ENCODE peak calls at places on chromosomes 3 and 15, in five cellular contexts. P, K, U, Z and H are unnamed samples.

GRCh38 chr3:52277071-52277964 is 1.1 kb downstream of the WDR82 start:
- DNase-seq in Z (peak), P (peak), U (peak), K (no peak), H (no peak)

GRCh38 chr15:71698752-71699151 is 111.6 kb upstream of the NR2E3 start:
- DNase-seq in Z (no peak), K (no peak), P (no peak), U (no peak), H (no peak)

GRCh38 chr15:89714775-89715174 is 24.2 kb downstream of the WDR93 start:
- DNase-seq in P (no peak), K (no peak), Z (no peak), U (no peak), H (no peak)

GRCh38 chr3:179731544-179731943 is 78.7 kb downstream of the USP13 start:
- DNase-seq in K (no peak), U (no peak), P (no peak), Z (no peak), H (no peak)

GRCh38 chr3:127100459-127101410 is 92.2 kb upstream of the PRR23E start:
- DNase-seq in U (no peak), K (no peak), P (no peak), Z (no peak), H (no peak)

GRCh38 chr3:55006277-55006676 is 78.4 kb upstream of the LRTM1 start:
- DNase-seq in Z (no peak), P (no peak), U (peak), K (no peak), H (no peak)

GRCh38 chr3:132443421-132443820 is 26.1 kb downstream of the DNAJC13 start:
- DNase-seq in P (no peak), K (no peak), U (no peak), Z (no peak), H (peak)

GRCh38 chr3:161171113-161171512 is 50.0 kb upstream of the NMD3 start:
- DNase-seq in U (peak), K (no peak), Z (no peak), P (no peak), H (no peak)

GRCh38 chr3:192570757-192571156 is 156.6 kb downstream of the FGF12 start:
- DNase-seq in U (no peak), P (no peak), Z (no peak), K (no peak), H (no peak)

GRCh38 chr3:197312431-197312830 is 14.0 kb upstream of the DLG1 start:
- DNase-seq in Z (no peak), P (no peak), K (no peak), U (no peak), H (no peak)

GRCh38 chr3:67461667-67462142 is 192.7 kb downstream of the SUCLG2 start:
- DNase-seq in U (peak), P (no peak), K (no peak), Z (no peak), H (no peak)

GRCh38 chr3:160374472-160374871 is 24.6 kb downstream of the IFT80 start:
- DNase-seq in K (no peak), U (no peak), P (no peak), Z (no peak), H (no peak)

GRCh38 chr3:132268956-132269355 is 48.3 kb upstream of the ACP3 start:
- DNase-seq in U (peak), Z (peak), P (peak), K (no peak), H (peak)

GRCh38 chr3:85482193-85482450 is 523.3 kb downstream of the CADM2 start:
- DNase-seq in Z (no peak), U (no peak), K (no peak), P (no peak), H (no peak)

GRCh38 chr3:137062250-137062649 is 104.5 kb downstream of the IL20RB start:
- DNase-seq in U (no peak), K (no peak), Z (no peak), P (no peak), H (no peak)

GRCh38 chr3:15952543-15953175 is 154.9 kb upstream of the ANKRD28 start:
- DNase-seq in Z (no peak), P (no peak), K (no peak), U (peak), H (no peak)
- H2AK5ac ChIP-seq in Z (no peak), P (no peak), K (no peak), U (no peak), H (no peak)

GRCh38 chr15:61137139-61137792 is 91.8 kb downstream of the RORA start:
- DNase-seq in Z (no peak), P (no peak), K (no peak), U (no peak), H (no peak)
- H3K9ac ChIP-seq in Z (no peak), P (no peak), K (no peak), U (peak), H (no peak)

GRCh38 chr3:188562163-188562562 is 408.2 kb downstream of the LPP start:
- DNase-seq in Z (no peak), P (no peak), U (no peak), K (no peak), H (no peak)
- H2BK12ac ChIP-seq in Z (no peak), P (no peak), U (no peak), K (no peak), H (no peak)

GRCh38 chr15:68589783-68590710 is 11.3 kb downstream of the CORO2B start:
- DNase-seq in K (no peak), U (no peak), Z (no peak), P (no peak), H (no peak)

GRCh38 chr15:68590721-68591389 is 12.1 kb downstream of the CORO2B start:
- DNase-seq in K (no peak), U (no peak), P (no peak), Z (no peak), H (no peak)

GRCh38 chr15:68586274-68586961 is 7.6 kb downstream of the CORO2B start:
- DNase-seq in U (peak), K (no peak), P (no peak), Z (no peak), H (no peak)

GRCh38 chr15:68587769-68588385 is 9.1 kb downstream of the CORO2B start:
- DNase-seq in P (no peak), Z (no peak), U (no peak), K (no peak), H (no peak)

DNA sequence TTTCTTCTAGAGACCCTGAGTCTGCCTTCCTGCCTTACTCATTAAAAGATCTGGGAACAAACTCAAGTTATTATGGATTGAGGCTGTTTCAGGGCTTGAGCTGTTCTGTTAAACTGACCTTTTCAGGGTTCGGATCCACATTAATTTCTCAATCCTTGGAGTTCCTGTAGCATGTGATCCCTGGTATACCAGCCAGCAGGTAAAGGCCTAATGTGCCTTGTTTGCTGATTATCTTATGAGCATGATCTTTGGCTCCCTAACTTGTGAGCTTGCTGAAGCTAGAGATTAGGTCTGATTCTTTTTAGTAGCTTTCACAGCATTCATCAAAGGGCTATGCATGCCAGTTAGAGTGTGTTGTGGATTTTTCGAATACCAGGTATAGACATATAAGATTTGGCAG is 10.2 kb downstream of the CORO2B start:
- DNase-seq in K (no peak), Z (no peak), U (no peak), P (no peak), H (no peak)
- H2AK5ac ChIP-seq in K (no peak), Z (no peak), U (no peak), P (no peak), H (no peak)